ENCODE peak calls at places on chromosomes 16 and 17, in six cellular contexts. V, K, J, U, S and N are unnamed samples.

GRCh38 chr17:45791935-45792334 is 7.8 kb downstream of the CRHR1 start:
- DNase-seq in V (no peak), K (no peak), J (no peak), U (no peak), S (no peak), N (no peak)

GRCh38 chr16:26475579-26475978 is 591.1 kb upstream of the C16orf82 start:
- DNase-seq in V (no peak), K (no peak), J (no peak), U (no peak), S (no peak), N (no peak)

GRCh38 chr16:87344931-87345631 is 27.9 kb upstream of the C16orf95 start:
- DNase-seq in V (peak; percentile 44), K (peak; percentile 25), J (no peak), U (peak; percentile 41), S (no peak), N (no peak)

GRCh38 chr17:7217113-7217987 is 2.3 kb downstream of the DLG4 start:
- DNase-seq in V (no peak), K (no peak), J (peak; percentile 90), U (no peak), S (peak; percentile 39), N (no peak)

GRCh38 chr17:17119533-17119932 is 77.3 kb downstream of the MPRIP start:
- DNase-seq in V (peak; percentile 31), K (peak; percentile 38), J (no peak), U (peak; percentile 44), S (no peak), N (no peak)

GRCh38 chr17:29145289-29146058 is 34.7 kb downstream of the MYO18A start:
- DNase-seq in V (peak; percentile 52), K (no peak), J (peak; percentile 90), U (peak; percentile 53), S (peak; percentile 53), N (no peak)

GRCh38 chr17:49223517-49224197 is 6.9 kb downstream of the PHOSPHO1 start:
- DNase-seq in V (peak; percentile 30), K (peak; percentile 62), J (peak; percentile 77), U (peak; percentile 25), S (peak; percentile 76), N (no peak)

GRCh38 chr16:53768593-53768992 is 64.6 kb downstream of the FTO start:
- DNase-seq in V (no peak), K (no peak), J (no peak), U (no peak), S (no peak), N (no peak)

GRCh38 chr17:63961355-63962207 is 11.1 kb downstream of the SCN4A start:
- DNase-seq in V (no peak), K (peak; percentile 52), J (peak; percentile 90), U (peak; percentile 20), S (peak; percentile 98), N (peak; percentile 91)

GRCh38 chr16:68961778-68962402 is 118.6 kb downstream of the TANGO6 start:
- DNase-seq in V (no peak), K (no peak), J (no peak), U (no peak), S (no peak), N (no peak)

GRCh38 chr17:40301315-40301714 is 7.7 kb upstream of the RARA start:
- DNase-seq in V (no peak), K (no peak), J (no peak), U (no peak), S (no peak), N (no peak)

GRCh38 chr16:54163197-54163843 is 123.3 kb downstream of the IRX3 start:
- DNase-seq in V (no peak), K (no peak), J (no peak), U (no peak), S (no peak), N (no peak)

GRCh38 chr17:80029235-80029974 is 6.3 kb downstream of the TBC1D16 start:
- DNase-seq in V (no peak), K (no peak), J (peak; percentile 88), U (no peak), S (no peak), N (no peak)

GRCh38 chr17:73595068-73595865 is 49.0 kb downstream of the SDK2 start:
- DNase-seq in V (no peak), K (peak; percentile 20), J (peak; percentile 68), U (no peak), S (peak; percentile 55), N (no peak)

GRCh38 chr17:43756176-43756575 is 2.4 kb downstream of the SOST start:
- DNase-seq in V (no peak), K (no peak), J (no peak), U (no peak), S (no peak), N (no peak)

GRCh38 chr17:29577009-29577777 is 8.7 kb downstream of the TP53I13 start:
- DNase-seq in V (no peak), K (no peak), J (no peak), U (no peak), S (no peak), N (no peak)

GRCh38 chr17:78484300-78485159 is 92.7 kb downstream of the DNAH17 start:
- DNase-seq in V (peak; percentile 60), K (peak; percentile 80), J (no peak), U (peak; percentile 43), S (no peak), N (no peak)

GRCh38 chr17:72580321-72581127 is 459.7 kb downstream of the SOX9 start:
- DNase-seq in V (no peak), K (no peak), J (no peak), U (no peak), S (no peak), N (no peak)

GRCh38 chr16:53945996-53946395 is 242.0 kb downstream of the FTO start:
- DNase-seq in V (no peak), K (no peak), J (no peak), U (no peak), S (no peak), N (peak; percentile 23)